ENCODE peak calls at places on chromosomes 2 and 18, in four cellular contexts. B, S, A and M are unnamed samples.

GRCh38 chr2:144165599-144166250 is 354.2 kb downstream of the ZEB2 start:
- DNase-seq in B (no peak), S (no peak), A (no peak), M (no peak)

GRCh38 chr2:59885536-59885935 is 667.9 kb downstream of the BCL11A start:
- DNase-seq in B (no peak), S (peak), A (no peak), M (no peak)

GRCh38 chr2:148096012-148096411 is 75.1 kb downstream of the MBD5 start:
- DNase-seq in B (no peak), S (no peak), A (no peak), M (no peak)

GRCh38 chr2:113255140-113256070 is 23.3 kb downstream of the PAX8 start:
- DNase-seq in B (no peak), S (no peak), A (no peak), M (no peak)

GRCh38 chr2:42068571-42069178 is 20.9 kb downstream of the PKDCC start:
- DNase-seq in B (no peak), S (no peak), A (no peak), M (no peak)

GRCh38 chr2:122070241-122070731 is 314.8 kb downstream of the TSN start:
- DNase-seq in B (no peak), S (no peak), A (no peak), M (no peak)

GRCh38 chr2:38966678-38967077 is 77.0 kb downstream of the ARHGEF33 start:
- DNase-seq in B (no peak), S (no peak), A (no peak), M (no peak)

GRCh38 chr2:176558574-176559140 is 289.4 kb downstream of the MTX2 start:
- DNase-seq in B (no peak), S (no peak), A (no peak), M (no peak)

GRCh38 chr18:32730620-32731021 is 42.2 kb downstream of the KLHL14 start:
- DNase-seq in B (no peak), S (no peak), A (no peak), M (no peak)

GRCh38 chr2:47720036-47720435 is 62.9 kb upstream of the MSH6 start:
- DNase-seq in B (no peak), S (no peak), A (no peak), M (no peak)

GRCh38 chr18:532023-532422 is 31.5 kb upstream of the COLEC12 start:
- DNase-seq in B (no peak), S (no peak), A (no peak), M (no peak)

GRCh38 chr2:217331577-217332139 is 471.8 kb upstream of the TNP1 start:
- DNase-seq in B (peak), S (no peak), A (no peak), M (no peak)

GRCh38 chr2:71482055-71482454 is 28.7 kb downstream of the DYSF start:
- DNase-seq in B (no peak), S (no peak), A (no peak), M (no peak)

GRCh38 chr18:31876707-31877106 is 66.2 kb downstream of the TRAPPC8 start:
- DNase-seq in B (no peak), S (no peak), A (no peak), M (no peak)

GRCh38 chr2:196143641-196144236 is 27.6 kb downstream of the STK17B start:
- DNase-seq in B (no peak), S (no peak), A (no peak), M (no peak)

GRCh38 chr2:25018681-25019080 is 23.2 kb upstream of the EFR3B start:
- DNase-seq in B (no peak), S (no peak), A (no peak), M (no peak)

GRCh38 chr18:2981212-2981728 is 31.7 kb downstream of the LPIN2 start:
- DNase-seq in B (no peak), S (no peak), A (no peak), M (no peak)

GRCh38 chr18:36315736-36316135 is 18.2 kb downstream of the FHOD3 start:
- DNase-seq in B (no peak), S (no peak), A (no peak), M (no peak)

GRCh38 chr2:41894563-41895333 is 153.1 kb upstream of the PKDCC start:
- DNase-seq in B (no peak), S (no peak), A (no peak), M (no peak)

GRCh38 chr2:118672571-118673158 is 174.8 kb downstream of the EN1 start:
- DNase-seq in B (no peak), S (no peak), A (no peak), M (no peak)

GRCh38 chr2:48844418-48845155 is 89.1 kb upstream of the LHCGR start:
- DNase-seq in B (no peak), S (no peak), A (no peak), M (no peak)

GRCh38 chr2:19504400-19505198 is 146.2 kb upstream of the OSR1 start:
- DNase-seq in B (no peak), S (no peak), A (no peak), M (no peak)

DNA sequence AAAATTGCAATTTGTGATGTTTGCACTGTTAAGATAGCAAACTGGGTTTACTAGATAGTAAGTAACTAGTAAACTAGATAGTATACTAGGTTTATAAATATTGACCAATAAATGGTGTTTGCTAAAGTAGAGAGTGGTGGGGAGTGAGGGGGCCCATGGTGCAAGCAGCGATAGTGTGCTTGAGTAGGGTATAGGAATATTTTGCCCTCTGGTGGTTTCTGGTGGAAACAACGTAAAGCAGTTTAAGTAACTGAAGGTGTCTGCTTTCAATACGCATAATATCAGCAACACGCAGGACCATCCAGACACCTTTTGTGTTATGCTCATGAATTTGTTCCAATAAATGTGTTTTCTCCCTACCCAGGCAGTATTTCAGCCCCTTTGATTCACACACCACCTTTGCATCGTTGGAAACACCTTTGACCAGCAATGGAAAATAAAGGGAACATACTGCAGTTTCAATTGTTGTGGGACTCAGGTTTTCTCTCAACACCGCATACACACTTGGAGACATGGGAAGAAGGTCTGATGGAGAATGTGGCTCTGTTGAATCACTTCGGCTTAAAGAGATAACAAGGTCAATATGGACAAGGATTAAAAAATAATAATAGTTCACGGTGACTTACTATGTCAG is 16.7 kb upstream of the STAT1 start:
- DNase-seq in B (peak), S (no peak), A (no peak), M (peak)
- TF ChIP-seq CTCF in B (peak), S (peak), A (peak), M (peak)

GRCh38 chr2:173271135-173271534 is 83.5 kb upstream of the CDCA7 start:
- DNase-seq in B (no peak), S (no peak), A (no peak), M (no peak)

GRCh38 chr2:173271825-173272224 is 82.8 kb upstream of the CDCA7 start:
- DNase-seq in B (no peak), S (no peak), A (no peak), M (no peak)

GRCh38 chr2:173272895-173273294 is 81.8 kb upstream of the CDCA7 start:
- DNase-seq in B (no peak), S (no peak), A (no peak), M (no peak)
- TF ChIP-seq CTCF in B (no peak), S (no peak), A (no peak), M (no peak)

DNA sequence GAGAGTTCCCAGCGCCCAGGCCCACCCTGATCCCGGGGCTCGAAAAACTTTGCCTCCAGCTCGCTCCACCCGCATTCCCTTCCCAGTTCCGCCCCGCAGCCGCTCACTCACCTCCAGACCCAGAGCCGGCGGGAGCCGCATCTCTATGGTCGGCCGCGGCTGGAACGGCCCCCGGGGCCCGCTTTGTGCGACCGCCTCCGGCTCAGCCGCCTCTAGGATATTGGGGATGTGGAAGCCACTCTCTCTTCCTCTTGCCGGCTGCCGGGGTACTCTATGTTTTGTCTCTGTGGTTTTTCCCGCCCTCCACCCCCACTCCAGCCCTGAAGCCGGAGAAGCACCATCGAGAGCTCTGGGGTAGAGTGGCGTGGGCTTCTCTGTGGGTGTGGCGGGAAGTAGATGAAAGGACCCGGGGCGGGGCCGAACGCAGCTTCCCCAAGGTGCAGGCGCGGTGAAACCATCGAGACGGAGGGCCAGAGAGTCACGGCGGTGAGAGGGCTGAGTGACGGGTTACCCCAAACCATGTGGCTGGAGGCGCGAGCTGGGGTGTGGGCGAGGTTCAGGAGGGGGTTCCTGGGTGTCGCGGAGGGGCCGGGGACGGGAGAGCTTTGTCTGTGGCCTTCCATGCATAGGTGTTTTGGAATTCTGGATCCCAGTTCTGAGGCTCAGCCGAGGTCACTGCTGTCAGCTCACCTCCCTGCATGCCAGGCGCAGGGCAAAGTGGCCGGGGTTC is at the start of the genes BCS1L and ZNF142:
- DNase-seq in B (peak), S (peak), A (peak), M (peak)
- TF ChIP-seq CTCF in B (no peak), S (no peak), A (no peak), M (no peak)

GRCh38 chr2:69211111-69211510 is 175.9 kb downstream of the GFPT1 start:
- DNase-seq in B (no peak), S (no peak), A (no peak), M (no peak)

GRCh38 chr2:69210386-69210785 is 176.6 kb downstream of the GFPT1 start:
- DNase-seq in B (no peak), S (no peak), A (no peak), M (no peak)

GRCh38 chr2:69209482-69209881 is 177.5 kb downstream of the GFPT1 start:
- DNase-seq in B (no peak), S (no peak), A (no peak), M (no peak)

GRCh38 chr2:69205491-69205890 is 181.5 kb downstream of the GFPT1 start:
- DNase-seq in B (no peak), S (no peak), A (no peak), M (no peak)

DNA sequence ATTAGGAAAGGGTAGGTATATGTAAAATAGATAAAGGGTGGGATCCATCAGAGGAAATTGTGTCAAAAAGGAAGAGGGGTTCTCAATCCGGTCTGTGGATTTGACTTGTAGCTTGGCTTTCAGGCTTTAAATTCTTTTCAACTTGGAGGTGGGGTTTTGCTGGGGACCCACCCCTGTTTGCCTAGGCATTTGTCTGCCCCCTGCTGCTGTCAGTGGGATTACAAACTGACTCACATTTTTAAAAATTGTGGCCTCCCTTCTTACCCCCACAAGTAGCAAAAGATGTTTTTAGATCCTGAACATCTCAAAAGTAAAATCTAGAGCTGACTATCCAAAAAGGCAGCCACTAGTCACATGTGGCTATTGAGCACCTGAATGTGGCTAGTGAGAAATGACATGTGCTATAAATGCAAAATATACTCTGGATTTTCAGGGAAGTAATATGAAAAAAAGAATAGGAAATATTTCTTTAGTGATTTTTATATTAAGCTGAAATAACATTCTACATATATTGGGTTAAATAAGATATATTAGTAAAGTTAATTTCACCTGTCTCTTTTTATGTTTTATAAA is 178.9 kb downstream of the GFPT1 start:
- DNase-seq in B (no peak), S (no peak), A (no peak), M (no peak)
- TF ChIP-seq CTCF in B (peak), S (no peak), A (no peak), M (no peak)